ENCODE peak calls at places on chromosomes 3 and 15, in nine cellular contexts. R, C, P, Z, A, O, E, G and Q are unnamed samples.
A peak's percentile ranks its signal among the peaks of the same experiment; 100 is the strongest.

GRCh38 chr3:64342940-64343691 is 117.8 kb upstream of the PRICKLE2 start:
- DNase-seq in C (peak; percentile 77), P (peak; percentile 77), G (peak; percentile 44), O (no peak), Z (no peak), E (peak; percentile 27), A (peak; percentile 87), R (no peak), Q (peak; percentile 93)

GRCh38 chr3:171841620-171842000 is 1.5 kb upstream of the TMEM212 start:
- DNase-seq in O (no peak), G (no peak), P (peak; percentile 79), E (no peak), C (peak; percentile 34), A (peak; percentile 86), R (no peak), Z (no peak), Q (no peak)

GRCh38 chr3:69016102-69016501 is 2.6 kb upstream of the EOGT start:
- DNase-seq in A (no peak), C (no peak), R (no peak), E (no peak), G (no peak), O (no peak), P (no peak), Z (no peak), Q (no peak)

GRCh38 chr3:43923101-43923979 is 232.6 kb downstream of the ABHD5 start:
- DNase-seq in A (no peak), P (no peak), C (no peak), O (no peak), G (no peak), R (no peak), Z (no peak), E (no peak), Q (no peak)

GRCh38 chr15:33852094-33852493 is 116.2 kb upstream of the CHRM5 start:
- DNase-seq in P (peak; percentile 79), A (peak; percentile 40), G (no peak), C (no peak), E (no peak), Z (no peak), O (no peak), R (no peak), Q (no peak)

GRCh38 chr15:64437982-64438381 is 22.4 kb upstream of the ZNF609 start:
- DNase-seq in A (no peak), E (no peak), O (no peak), C (no peak), P (no peak), Z (no peak), R (no peak), G (no peak), Q (no peak)

GRCh38 chr3:126352476-126353454 is 4.4 kb downstream of the KLF15 start:
- DNase-seq in C (no peak), A (peak; percentile 16), E (no peak), P (no peak), G (no peak), O (no peak), Z (peak; percentile 21), R (peak; percentile 63), Q (peak; percentile 20)

GRCh38 chr3:187458383-187458782 is 90.2 kb downstream of the RTP4 start:
- DNase-seq in R (no peak), E (no peak), P (no peak), Z (no peak), A (no peak), G (no peak), O (no peak), C (no peak), Q (no peak)

GRCh38 chr3:95235916-95236315 is 1173.1 kb downstream of the NSUN3 start:
- DNase-seq in Z (no peak), C (no peak), R (no peak), G (no peak), O (no peak), E (no peak), P (no peak), A (no peak), Q (no peak)

GRCh38 chr3:196227086-196227485 is 10.8 kb downstream of the SLC51A start:
- DNase-seq in E (no peak), Z (no peak), A (no peak), R (no peak), P (no peak), O (no peak), C (no peak), G (no peak), Q (no peak)

GRCh38 chr3:69848113-69848512 is 108.8 kb downstream of the MITF start:
- DNase-seq in R (no peak), G (no peak), P (peak; percentile 8), C (no peak), A (no peak), E (no peak), O (no peak), Z (no peak), Q (no peak)

GRCh38 chr3:131543714-131544113 is 40.9 kb upstream of the MRPL3 start:
- DNase-seq in Z (no peak), O (no peak), G (no peak), A (peak; percentile 87), C (peak; percentile 85), R (peak; percentile 36), E (peak; percentile 17), P (peak; percentile 90), Q (peak; percentile 92)

GRCh38 chr3:24389108-24390090 is 105.3 kb downstream of the THRB start:
- DNase-seq in R (no peak), P (no peak), C (no peak), O (no peak), E (no peak), Z (no peak), G (peak; percentile 23), A (no peak), Q (no peak)

GRCh38 chr15:74218172-74218885 is 15.7 kb upstream of the STRA6 start:
- DNase-seq in G (no peak), E (no peak), C (no peak), O (no peak), R (no peak), A (no peak), P (no peak), Z (no peak), Q (peak; percentile 76)

GRCh38 chr15:44535509-44536297 is 1.2 kb upstream of the EIF3J start:
- DNase-seq in O (no peak), G (peak; percentile 53), R (peak; percentile 40), Z (peak; percentile 36), E (peak; percentile 15), A (no peak), P (no peak), C (peak; percentile 15), Q (no peak)

GRCh38 chr3:182212479-182213076 is 500.9 kb downstream of the SOX2 start:
- DNase-seq in R (peak; percentile 60), O (no peak), C (peak; percentile 96), P (peak; percentile 3), Z (no peak), G (peak; percentile 57), E (peak; percentile 99), A (peak; percentile 3), Q (peak; percentile 99)

GRCh38 chr3:129231331-129232119 is 17.9 kb upstream of the COPG1 start:
- DNase-seq in O (no peak), E (no peak), P (no peak), G (no peak), Z (no peak), C (peak; percentile 46), A (no peak), R (no peak), Q (peak; percentile 38)

GRCh38 chr3:183701744-183702143 is 4.1 kb downstream of the YEATS2 start:
- DNase-seq in O (no peak), E (no peak), Z (no peak), P (no peak), A (no peak), G (peak; percentile 26), R (no peak), C (no peak), Q (no peak)

GRCh38 chr15:85763157-85763556 is 31.6 kb downstream of the KLHL25 start:
- DNase-seq in Z (no peak), R (no peak), O (no peak), E (no peak), C (no peak), G (no peak), A (no peak), P (no peak), Q (no peak)

GRCh38 chr3:48301814-48302194 is 31.7 kb downstream of the SPINK8 start:
- DNase-seq in G (peak; percentile 30), R (peak; percentile 36), A (peak; percentile 40), E (peak; percentile 74), C (peak; percentile 27), O (no peak), Z (no peak), P (peak; percentile 40), Q (peak; percentile 50)

GRCh38 chr3:114527036-114527644 is 233.3 kb downstream of the TIGIT start:
- DNase-seq in R (no peak), A (peak; percentile 41), G (peak; percentile 60), O (no peak), C (peak; percentile 14), Z (no peak), P (peak; percentile 50), E (peak; percentile 18), Q (peak; percentile 30)